ENCODE peak calls at places on chromosomes 11 and 22, in seven cellular contexts. One of them, this sample, is unnamed.

GRCh38 chr11:45100338-45100737 is 46.1 kb upstream of the PRDM11 start:
- DNase-seq in stimulated activated CD4-positive, alpha-beta T cell treated with anti-CD3 and anti-CD28 coated beads, Interleukin-12 subunit alpha, Interleukin-12 subunit beta, amount 100 ng/mL, for 48 hours: no peak
- DNase-seq in A172: peak; percentile 47
- DNase-seq in activated T-helper 9 cell treated with anti-CD3 and anti-CD28 coated beads, Interleukin-2, amount 50 U/mL, for 16 hours: no peak
- DNase-seq in fibroblast of lung: no peak
- DNase-seq in BE2C: peak; percentile 66
- DNase-seq in activated CD4-positive, alpha-beta T cell treated with anti-CD3 and anti-CD28 coated beads for 24 hours: no peak
- DNase-seq in this sample: peak; percentile 55

GRCh38 chr22:37135023-37135422 is 14.7 kb downstream of the IL2RB start:
- DNase-seq in activated T-helper 9 cell treated with anti-CD3 and anti-CD28 coated beads, Interleukin-2, amount 50 U/mL, for 16 hours: no peak
- DNase-seq in stimulated activated CD4-positive, alpha-beta T cell treated with anti-CD3 and anti-CD28 coated beads, Interleukin-12 subunit alpha, Interleukin-12 subunit beta, amount 100 ng/mL, for 48 hours: no peak
- DNase-seq in fibroblast of lung: no peak
- DNase-seq in BE2C: no peak
- DNase-seq in activated CD4-positive, alpha-beta T cell treated with anti-CD3 and anti-CD28 coated beads for 24 hours: no peak
- DNase-seq in A172: no peak
- DNase-seq in this sample: no peak

GRCh38 chr11:109677876-109678275 is 255.9 kb downstream of the C11orf87 start:
- DNase-seq in activated CD4-positive, alpha-beta T cell treated with anti-CD3 and anti-CD28 coated beads for 24 hours: no peak
- DNase-seq in fibroblast of lung: no peak
- DNase-seq in stimulated activated CD4-positive, alpha-beta T cell treated with anti-CD3 and anti-CD28 coated beads, Interleukin-12 subunit alpha, Interleukin-12 subunit beta, amount 100 ng/mL, for 48 hours: no peak
- DNase-seq in BE2C: no peak
- DNase-seq in A172: no peak
- DNase-seq in activated T-helper 9 cell treated with anti-CD3 and anti-CD28 coated beads, Interleukin-2, amount 50 U/mL, for 16 hours: no peak
- DNase-seq in this sample: no peak

GRCh38 chr11:27388869-27389268 is 25.9 kb upstream of the CCDC34 start:
- DNase-seq in fibroblast of lung: no peak
- DNase-seq in stimulated activated CD4-positive, alpha-beta T cell treated with anti-CD3 and anti-CD28 coated beads, Interleukin-12 subunit alpha, Interleukin-12 subunit beta, amount 100 ng/mL, for 48 hours: no peak
- DNase-seq in BE2C: no peak
- DNase-seq in activated CD4-positive, alpha-beta T cell treated with anti-CD3 and anti-CD28 coated beads for 24 hours: no peak
- DNase-seq in A172: peak; percentile 18
- DNase-seq in activated T-helper 9 cell treated with anti-CD3 and anti-CD28 coated beads, Interleukin-2, amount 50 U/mL, for 16 hours: no peak
- DNase-seq in this sample: peak; percentile 23

GRCh38 chr11:130915556-130916237 is 582 bp downstream of the SNX19 start:
- DNase-seq in stimulated activated CD4-positive, alpha-beta T cell treated with anti-CD3 and anti-CD28 coated beads, Interleukin-12 subunit alpha, Interleukin-12 subunit beta, amount 100 ng/mL, for 48 hours: no peak
- DNase-seq in activated CD4-positive, alpha-beta T cell treated with anti-CD3 and anti-CD28 coated beads for 24 hours: no peak
- DNase-seq in fibroblast of lung: no peak
- DNase-seq in activated T-helper 9 cell treated with anti-CD3 and anti-CD28 coated beads, Interleukin-2, amount 50 U/mL, for 16 hours: no peak
- DNase-seq in A172: no peak
- DNase-seq in BE2C: peak; percentile 12
- DNase-seq in this sample: no peak

GRCh38 chr11:4619514-4619913 is 11.5 kb upstream of the TRIM68 start:
- DNase-seq in A172: no peak
- DNase-seq in stimulated activated CD4-positive, alpha-beta T cell treated with anti-CD3 and anti-CD28 coated beads, Interleukin-12 subunit alpha, Interleukin-12 subunit beta, amount 100 ng/mL, for 48 hours: no peak
- DNase-seq in fibroblast of lung: no peak
- DNase-seq in activated T-helper 9 cell treated with anti-CD3 and anti-CD28 coated beads, Interleukin-2, amount 50 U/mL, for 16 hours: no peak
- DNase-seq in activated CD4-positive, alpha-beta T cell treated with anti-CD3 and anti-CD28 coated beads for 24 hours: no peak
- DNase-seq in BE2C: no peak
- DNase-seq in this sample: no peak

GRCh38 chr11:117606211-117606610 is 190.8 kb downstream of the DSCAML1 start:
- DNase-seq in fibroblast of lung: no peak
- DNase-seq in stimulated activated CD4-positive, alpha-beta T cell treated with anti-CD3 and anti-CD28 coated beads, Interleukin-12 subunit alpha, Interleukin-12 subunit beta, amount 100 ng/mL, for 48 hours: no peak
- DNase-seq in A172: no peak
- DNase-seq in BE2C: no peak
- DNase-seq in activated CD4-positive, alpha-beta T cell treated with anti-CD3 and anti-CD28 coated beads for 24 hours: no peak
- DNase-seq in activated T-helper 9 cell treated with anti-CD3 and anti-CD28 coated beads, Interleukin-2, amount 50 U/mL, for 16 hours: no peak
- DNase-seq in this sample: no peak

GRCh38 chr11:9253086-9253485 is 12.1 kb downstream of the DENND5A start:
- DNase-seq in activated CD4-positive, alpha-beta T cell treated with anti-CD3 and anti-CD28 coated beads for 24 hours: no peak
- DNase-seq in A172: no peak
- DNase-seq in BE2C: no peak
- DNase-seq in fibroblast of lung: no peak
- DNase-seq in stimulated activated CD4-positive, alpha-beta T cell treated with anti-CD3 and anti-CD28 coated beads, Interleukin-12 subunit alpha, Interleukin-12 subunit beta, amount 100 ng/mL, for 48 hours: no peak
- DNase-seq in activated T-helper 9 cell treated with anti-CD3 and anti-CD28 coated beads, Interleukin-2, amount 50 U/mL, for 16 hours: no peak
- DNase-seq in this sample: no peak

GRCh38 chr11:67371549-67372231 is 1.7 kb downstream of the CLCF1 start:
- DNase-seq in A172: no peak
- DNase-seq in BE2C: no peak
- DNase-seq in activated CD4-positive, alpha-beta T cell treated with anti-CD3 and anti-CD28 coated beads for 24 hours: no peak
- DNase-seq in fibroblast of lung: peak; percentile 43
- DNase-seq in activated T-helper 9 cell treated with anti-CD3 and anti-CD28 coated beads, Interleukin-2, amount 50 U/mL, for 16 hours: no peak
- DNase-seq in stimulated activated CD4-positive, alpha-beta T cell treated with anti-CD3 and anti-CD28 coated beads, Interleukin-12 subunit alpha, Interleukin-12 subunit beta, amount 100 ng/mL, for 48 hours: no peak
- DNase-seq in this sample: peak; percentile 62